ENCODE peak calls at places on chromosomes 5 and 9, in five cellular contexts. N, D, B, Y and W are unnamed samples.

GRCh38 chr5:10760033-10760975 is 730 bp downstream of the DAP start:
- DNase-seq in N (peak), D (peak), B (no peak), Y (peak), W (peak)

GRCh38 chr5:137146402-137146889 is 352.7 kb downstream of the SPOCK1 start:
- DNase-seq in N (peak), D (peak), B (peak), Y (peak), W (peak)

GRCh38 chr9:21402387-21403247 is 6.3 kb upstream of the IFNA8 start:
- DNase-seq in N (no peak), D (no peak), B (no peak), Y (no peak), W (no peak)

GRCh38 chr5:135887447-135887864 is 8.2 kb downstream of the IL9 start:
- DNase-seq in N (peak), D (peak), B (no peak), Y (peak), W (peak)

GRCh38 chr9:8115570-8115969 is 316.0 kb upstream of the DMAC1 start:
- DNase-seq in N (no peak), D (no peak), B (no peak), Y (no peak), W (no peak)

GRCh38 chr5:151670953-151671636 is 15.6 kb downstream of the SPARC start:
- DNase-seq in N (no peak), D (peak), B (no peak), Y (no peak), W (peak)

GRCh38 chr5:114858964-114859363 is 310.7 kb downstream of the TRIM36 start:
- DNase-seq in N (no peak), D (no peak), B (no peak), Y (no peak), W (no peak)

GRCh38 chr5:137141779-137142178 is 357.3 kb downstream of the SPOCK1 start:
- DNase-seq in N (no peak), D (no peak), B (no peak), Y (no peak), W (peak)

GRCh38 chr5:135308245-135308644 is 90.8 kb downstream of the MACROH2A1 start:
- DNase-seq in N (peak), D (peak), B (no peak), Y (no peak), W (peak)

GRCh38 chr5:89338935-89339334 is 456.0 kb upstream of the MEF2C start:
- DNase-seq in N (peak), D (peak), B (peak), Y (no peak), W (peak)

GRCh38 chr5:56161446-56161838 is 71.7 kb downstream of the ANKRD55 start:
- DNase-seq in N (no peak), D (no peak), B (no peak), Y (no peak), W (no peak)

GRCh38 chr9:96327694-96328352 is 25.8 kb upstream of the HSD17B3 start:
- DNase-seq in N (no peak), D (peak), B (no peak), Y (peak), W (peak)

GRCh38 chr5:41128291-41128690 is 57.1 kb upstream of the MROH2B start:
- DNase-seq in N (no peak), D (no peak), B (no peak), Y (no peak), W (no peak)

GRCh38 chr5:159917919-159918487 is 1.7 kb downstream of the ADRA1B start:
- DNase-seq in N (no peak), D (no peak), B (no peak), Y (no peak), W (no peak)

GRCh38 chr5:34044950-34045525 is 2.0 kb upstream of the C1QTNF3 start:
- DNase-seq in N (no peak), D (peak), B (no peak), Y (no peak), W (no peak)

GRCh38 chr9:27888661-27889295 is 315.5 kb upstream of the C9orf72 start:
- DNase-seq in N (peak), D (no peak), B (no peak), Y (no peak), W (peak)

GRCh38 chr9:134624827-134625181 is 16.8 kb upstream of the COL5A1 start:
- DNase-seq in N (no peak), D (peak), B (peak), Y (no peak), W (peak)

GRCh38 chr5:179261301-179262125 is 83.7 kb downstream of the ADAMTS2 start:
- DNase-seq in N (no peak), D (no peak), B (no peak), Y (no peak), W (peak)

GRCh38 chr5:54301852-54302251 is 8.5 kb downstream of the ARL15 start:
- DNase-seq in N (no peak), D (no peak), B (no peak), Y (no peak), W (no peak)

GRCh38 chr9:34335376-34335775 is 6.0 kb downstream of the NUDT2 start:
- DNase-seq in N (no peak), D (no peak), B (no peak), Y (no peak), W (no peak)

GRCh38 chr5:122063836-122064235 is 14.2 kb downstream of the LOX start:
- DNase-seq in N (no peak), D (peak), B (no peak), Y (no peak), W (peak)

GRCh38 chr9:29830815-29831214 is 2257.5 kb upstream of the C9orf72 start:
- DNase-seq in N (no peak), D (peak), B (no peak), Y (no peak), W (peak)

GRCh38 chr9:101005248-101005647 is 23.3 kb upstream of the PLPPR1 start:
- DNase-seq in N (no peak), D (no peak), B (no peak), Y (no peak), W (no peak)

GRCh38 chr5:64599226-64599625 is 91.1 kb upstream of the SHISAL2B start:
- DNase-seq in N (no peak), D (no peak), B (no peak), Y (no peak), W (no peak)

GRCh38 chr5:54993318-54993717 is 7.9 kb upstream of the ESM1 start:
- DNase-seq in N (no peak), D (peak), B (peak), Y (no peak), W (peak)

GRCh38 chr5:100905259-100905914 is 2.3 kb upstream of the ST8SIA4 start:
- DNase-seq in N (no peak), D (no peak), B (no peak), Y (no peak), W (no peak)

GRCh38 chr5:133321286-133321832 is 269.5 kb downstream of the HSPA4 start:
- DNase-seq in N (no peak), D (no peak), B (no peak), Y (no peak), W (no peak)

GRCh38 chr5:44774279-44774880 is 34.4 kb upstream of the MRPS30 start:
- DNase-seq in N (peak), D (peak), B (no peak), Y (no peak), W (peak)

GRCh38 chr9:136977223-136978072 is at the start of gene PTGDS:
- DNase-seq in N (no peak), D (no peak), B (no peak), Y (peak), W (peak)

GRCh38 chr5:174454464-174454863 is 269.9 kb upstream of the MSX2 start:
- DNase-seq in N (no peak), D (no peak), B (no peak), Y (no peak), W (no peak)

GRCh38 chr5:85453026-85453349 is 1068.3 kb upstream of the EDIL3 start:
- DNase-seq in N (no peak), D (no peak), B (no peak), Y (no peak), W (no peak)

GRCh38 chr5:86570427-86571083 is 47.2 kb upstream of the COX7C start:
- DNase-seq in N (no peak), D (no peak), B (no peak), Y (no peak), W (no peak)

GRCh38 chr5:69295088-69295754 is 37.4 kb downstream of the CCDC125 start:
- DNase-seq in N (no peak), D (peak), B (no peak), Y (no peak), W (peak)

GRCh38 chr5:180212363-180213255 is 3.6 kb upstream of the RASGEF1C start:
- DNase-seq in N (no peak), D (no peak), B (no peak), Y (no peak), W (no peak)

GRCh38 chr5:171422902-171423663 is 3.6 kb downstream of the FGF18 start:
- DNase-seq in N (no peak), D (no peak), B (no peak), Y (no peak), W (no peak)

GRCh38 chr9:99189186-99189585 is 32.6 kb downstream of the ALG2 start:
- DNase-seq in N (no peak), D (no peak), B (no peak), Y (no peak), W (no peak)
- TF ChIP-seq CTCF in N (no peak), D (no peak), B (no peak), Y (no peak), W (no peak)

DNA sequence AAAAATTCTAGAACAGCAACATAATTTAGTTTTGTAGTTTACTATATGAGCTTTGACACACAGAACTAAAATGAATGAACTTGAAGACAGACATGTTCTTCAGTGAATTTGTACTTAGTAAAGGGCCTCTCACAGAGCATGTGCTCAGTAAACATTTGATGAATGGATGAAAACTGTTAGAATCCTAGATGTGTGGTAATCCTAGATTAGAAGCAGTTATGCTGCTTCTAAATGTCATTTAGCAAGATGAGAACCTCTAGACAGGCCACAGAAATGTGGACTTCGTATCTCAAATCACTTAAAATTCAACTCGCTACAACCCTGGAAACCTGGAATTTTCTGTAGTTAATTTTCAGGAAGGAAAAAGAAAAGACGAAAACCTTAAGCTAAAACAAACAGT is 8.5 kb downstream of the GOLPH3 start:
- DNase-seq in N (no peak), D (no peak), B (no peak), Y (no peak), W (no peak)
- H3K4me3 ChIP-seq in N (no peak), D (no peak), B (no peak), Y (no peak), W (no peak)

DNA sequence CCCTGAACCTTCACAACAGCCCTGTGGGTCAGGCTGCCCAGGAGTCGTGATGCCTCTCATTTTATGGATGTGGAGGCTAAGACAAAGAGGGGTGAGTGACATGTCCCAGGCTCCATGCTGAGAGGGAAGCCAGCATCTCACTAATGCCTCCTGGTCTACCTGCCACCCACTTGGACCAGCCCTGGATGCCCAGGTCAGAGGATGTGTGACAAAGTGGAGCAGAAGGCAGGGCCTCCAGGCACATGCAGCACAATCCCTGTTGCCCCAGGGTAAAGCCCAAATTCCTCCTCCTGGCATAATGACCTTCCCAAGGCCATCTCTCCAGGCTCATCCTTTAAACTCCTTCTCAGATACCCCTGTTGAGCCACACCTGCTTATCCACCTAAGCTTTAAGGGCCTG is 51.4 kb upstream of the XPA start:
- DNase-seq in N (no peak), D (no peak), B (no peak), Y (no peak), W (no peak)
- TF ChIP-seq CTCF in N (no peak), D (no peak), B (no peak), Y (no peak), W (no peak)

GRCh38 chr9:124889006-124889405 is 27.1 kb downstream of the ARPC5L start:
- DNase-seq in N (no peak), D (no peak), B (no peak), Y (no peak), W (no peak)

GRCh38 chr9:124886461-124886860 is 24.5 kb downstream of the ARPC5L start:
- DNase-seq in N (no peak), D (no peak), B (no peak), Y (no peak), W (no peak)

GRCh38 chr9:124886866-124887492 is 25.0 kb downstream of the ARPC5L start:
- DNase-seq in N (no peak), D (no peak), B (no peak), Y (no peak), W (no peak)

GRCh38 chr9:124885551-124885950 is 23.6 kb downstream of the ARPC5L start:
- DNase-seq in N (no peak), D (no peak), B (no peak), Y (no peak), W (no peak)

GRCh38 chr9:124887832-124888231 is 25.9 kb downstream of the ARPC5L start:
- DNase-seq in N (no peak), D (no peak), B (no peak), Y (no peak), W (no peak)
- H3K4me3 ChIP-seq in N (no peak), D (no peak), B (no peak), Y (no peak), W (no peak)

GRCh38 chr9:87883274-87883673 is 597 bp downstream of the SPATA31E1 start:
- DNase-seq in N (no peak), D (no peak), B (no peak), Y (no peak), W (no peak)

GRCh38 chr9:87882627-87883026 is at the start of gene SPATA31E1:
- DNase-seq in N (no peak), D (no peak), B (no peak), Y (no peak), W (no peak)

GRCh38 chr9:87885484-87886189 is 3.0 kb downstream of the SPATA31E1 start:
- DNase-seq in N (no peak), D (no peak), B (no peak), Y (no peak), W (no peak)

GRCh38 chr9:87884578-87885459 is 2.1 kb downstream of the SPATA31E1 start:
- DNase-seq in N (no peak), D (no peak), B (no peak), Y (no peak), W (no peak)

GRCh38 chr9:87883990-87884389 is 1.3 kb downstream of the SPATA31E1 start:
- DNase-seq in N (no peak), D (no peak), B (no peak), Y (no peak), W (peak)
- TF ChIP-seq CTCF in N (peak), D (no peak), B (peak), Y (no peak), W (peak)

GRCh38 chr5:169637856-169638190 is 748 bp downstream of the DOCK2 start:
- DNase-seq in N (no peak), D (no peak), B (no peak), Y (no peak), W (no peak)

GRCh38 chr5:169635933-169636332 is 1.1 kb upstream of the DOCK2 start:
- DNase-seq in N (no peak), D (no peak), B (no peak), Y (no peak), W (no peak)

GRCh38 chr5:169634606-169635005 is 2.5 kb upstream of the DOCK2 start:
- DNase-seq in N (no peak), D (no peak), B (no peak), Y (no peak), W (no peak)

GRCh38 chr5:169637085-169637855 is at the start of gene DOCK2:
- DNase-seq in N (no peak), D (no peak), B (no peak), Y (peak), W (no peak)

GRCh38 chr5:169636477-169637084 is 494 bp upstream of the DOCK2 start:
- DNase-seq in N (no peak), D (no peak), B (no peak), Y (no peak), W (no peak)
- H3K4me3 ChIP-seq in N (peak), D (no peak), B (peak), Y (no peak), W (peak)

GRCh38 chr5:108451269-108451668 is 69.4 kb upstream of the FBXL17 start:
- DNase-seq in N (no peak), D (no peak), B (no peak), Y (no peak), W (peak)
- TF ChIP-seq CTCF in N (no peak), D (no peak), B (no peak), Y (no peak), W (no peak)